ENCODE peak calls at places on chromosome 14, in five cellular contexts. L, R, Y, I and A are unnamed samples.

GRCh38 chr14:36508418-36509051 is 11.5 kb downstream of the NKX2-1 start:
- ATAC-seq in L (no peak), Y (peak; percentile 18), I (no peak), R (no peak), A (no peak)

GRCh38 chr14:51844482-51844881 is 15.9 kb upstream of the GNG2 start:
- ATAC-seq in L (no peak), Y (no peak), I (no peak), R (no peak), A (no peak)

GRCh38 chr14:20782280-20782890 is 1.3 kb downstream of the RNASE6 start:
- ATAC-seq in R (no peak), Y (peak; percentile 78), L (no peak), I (no peak), A (no peak)

GRCh38 chr14:64702493-64703392 is 1.5 kb upstream of the PLEKHG3 start:
- ATAC-seq in L (peak; percentile 65), R (no peak), Y (no peak), I (no peak), A (no peak)

GRCh38 chr14:54229136-54229535 is 167.7 kb upstream of the CDKN3 start:
- ATAC-seq in R (no peak), I (no peak), Y (no peak), L (no peak), A (no peak)

GRCh38 chr14:71720978-71721624 is 211.1 kb upstream of the RGS6 start:
- ATAC-seq in R (peak; percentile 89), I (peak; percentile 94), L (peak; percentile 94), Y (peak; percentile 75), A (no peak)

GRCh38 chr14:31718585-31718984 is 157.4 kb downstream of the NUBPL start:
- ATAC-seq in L (no peak), I (no peak), R (no peak), Y (no peak), A (no peak)

GRCh38 chr14:89032086-89032649 is 207.7 kb downstream of the TTC8 start:
- ATAC-seq in I (peak; percentile 81), Y (no peak), L (peak; percentile 42), R (no peak), A (no peak)

GRCh38 chr14:63909984-63910383 is 57.2 kb downstream of the SYNE2 start:
- ATAC-seq in L (no peak), I (no peak), Y (no peak), R (no peak), A (no peak)

GRCh38 chr14:49849213-49849847 is 3.3 kb downstream of the NEMF start:
- ATAC-seq in Y (no peak), R (no peak), L (no peak), I (no peak), A (no peak)

GRCh38 chr14:49853158-49853477 is 530 bp upstream of the NEMF start:
- ATAC-seq in L (peak; percentile 8), Y (no peak), R (peak; percentile 34), I (no peak), A (no peak)

GRCh38 chr14:49857427-49858003 is 4.9 kb upstream of the NEMF start:
- ATAC-seq in R (no peak), Y (no peak), L (no peak), I (no peak), A (no peak)

GRCh38 chr14:49853572-49854375 is 1.2 kb upstream of the NEMF start:
- ATAC-seq in L (peak; percentile 83), I (peak; percentile 42), Y (peak; percentile 88), R (peak; percentile 92), A (peak; percentile 54)

GRCh38 chr14:49852351-49853157 is at the start of gene NEMF:
- ATAC-seq in I (peak; percentile 88), R (peak; percentile 87), L (peak; percentile 75), Y (peak; percentile 97), A (peak; percentile 88)
- TF ChIP-seq POLR2A in I (peak; percentile 92), R (peak; percentile 93), L (no peak), Y (peak; percentile 90), A (peak; percentile 70)

GRCh38 chr14:74661726-74662450 is 49.9 kb upstream of the LTBP2 start:
- ATAC-seq in Y (peak; percentile 72), I (no peak), R (no peak), L (no peak), A (peak; percentile 83)
- TF ChIP-seq POLR2AphosphoS5 in Y (no peak), I (no peak), R (no peak), L (no peak), A (peak; percentile 61)

DNA sequence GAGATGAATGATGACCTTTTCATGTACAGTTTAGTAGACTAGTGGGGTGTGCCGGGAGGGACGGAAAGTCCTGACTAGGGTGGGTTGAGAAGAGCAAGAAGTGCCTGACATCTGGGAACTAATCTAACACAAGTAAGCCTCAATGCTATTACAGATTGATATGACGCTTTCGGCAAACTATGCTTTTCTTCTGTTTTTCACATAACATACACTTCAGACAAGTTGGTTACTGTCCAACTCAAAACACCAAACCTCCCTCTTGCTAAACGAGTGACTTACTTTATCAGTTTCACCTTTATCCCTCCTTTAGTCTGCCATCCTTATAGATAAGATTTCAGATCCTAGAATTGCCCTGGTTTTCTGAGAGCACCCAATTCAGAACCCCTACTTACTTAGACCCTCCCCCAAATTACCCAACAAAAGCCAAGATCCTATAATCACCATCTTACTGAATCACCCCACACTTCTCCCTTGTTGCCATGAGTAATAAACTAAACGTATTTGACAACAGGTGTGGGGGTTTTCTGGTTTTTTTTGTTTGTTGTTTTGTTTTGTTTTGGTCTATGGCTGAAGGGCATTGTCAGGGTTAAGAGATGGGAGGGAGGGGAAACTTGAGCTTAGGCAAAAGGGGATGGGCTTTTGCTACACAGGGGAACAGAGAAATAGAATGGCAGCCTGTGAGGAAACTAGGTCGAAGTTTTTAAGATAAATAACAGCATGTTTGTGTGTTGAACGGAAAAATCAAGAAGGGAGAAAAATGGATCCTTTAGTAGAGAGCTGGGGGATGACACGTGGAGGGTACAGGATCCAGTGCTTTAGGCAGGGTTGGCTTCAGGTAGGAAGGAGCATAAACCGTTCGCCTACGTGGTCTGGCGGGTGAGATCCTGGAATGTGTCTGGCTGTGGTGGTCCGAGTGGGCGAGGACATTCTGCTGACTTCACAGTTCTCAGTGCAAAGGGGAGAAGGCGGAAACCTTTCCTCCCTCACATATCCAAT is 6.1 kb upstream of the PSMA3 start:
- ATAC-seq in R (no peak), L (no peak), Y (peak; percentile 63), I (peak; percentile 60), A (peak; percentile 24)
- H3K4me3 ChIP-seq in R (no peak overlapping the region), L (no peak overlapping the region), Y (peak overlapping the region; percentile 63), I (peak overlapping the region; percentile 57), A (peak overlapping the region; percentile 55)

GRCh38 chr14:53152909-53153701 is at the start of gene DDHD1:
- ATAC-seq in I (peak; percentile 88), R (peak; percentile 86), L (peak; percentile 90), Y (peak; percentile 95), A (peak; percentile 92)
- TF ChIP-seq POLR2A in I (peak; percentile 75), R (peak; percentile 71), L (peak; percentile 52), Y (peak; percentile 79), A (peak; percentile 57)

GRCh38 chr14:90799420-90799819 is 16.8 kb downstream of the TTC7B start:
- ATAC-seq in R (no peak), I (no peak), Y (no peak), L (no peak), A (no peak)

GRCh38 chr14:90795744-90796143 is 20.5 kb downstream of the TTC7B start:
- ATAC-seq in I (no peak), Y (no peak), R (peak; percentile 43), L (peak; percentile 85), A (no peak)

GRCh38 chr14:90797451-90797850 is 18.8 kb downstream of the TTC7B start:
- ATAC-seq in Y (no peak), I (no peak), R (no peak), L (no peak), A (no peak)

GRCh38 chr14:90796319-90796718 is 19.9 kb downstream of the TTC7B start:
- ATAC-seq in I (peak; percentile 16), L (no peak), Y (peak; percentile 76), R (no peak), A (peak; percentile 62)

DNA sequence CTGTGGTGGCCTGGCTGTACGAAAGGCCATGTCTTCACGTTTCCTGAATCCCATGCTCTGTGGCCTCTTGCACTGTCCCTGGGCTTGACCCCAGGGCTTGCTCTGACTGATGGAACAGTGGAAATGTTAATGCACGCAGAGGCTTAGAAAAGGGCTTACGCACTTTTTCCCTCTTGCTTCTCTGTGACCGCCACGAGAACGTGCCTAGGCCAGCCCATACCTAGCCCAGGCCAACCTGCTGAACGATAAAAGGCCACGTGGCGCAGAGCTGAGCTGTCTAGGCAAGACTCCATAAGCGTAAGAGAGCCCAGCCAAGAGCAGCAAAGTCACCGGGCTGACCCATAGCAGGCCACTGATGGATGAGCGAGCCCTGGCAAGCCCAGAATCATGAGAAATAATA is 18.3 kb downstream of the TTC7B start:
- ATAC-seq in Y (no peak), L (no peak), I (no peak), R (no peak), A (no peak)
- TF ChIP-seq POLR2AphosphoS5 in Y (no peak), L (no peak), I (no peak), R (no peak), A (no peak)

GRCh38 chr14:60721331-60722162 is 2.6 kb downstream of the SIX4 start:
- ATAC-seq in L (peak; percentile 71), R (peak; percentile 72), Y (peak; percentile 55), I (no peak), A (peak; percentile 17)
- H3K4me3 ChIP-seq in L (peak overlapping the region; percentile 77), R (peak overlapping the region; percentile 84), Y (peak overlapping the region; percentile 70), I (peak overlapping the region; percentile 67), A (peak overlapping the region; percentile 75)

GRCh38 chr14:22627506-22628263 is 16.5 kb downstream of the OR6J1 start:
- ATAC-seq in Y (no peak), L (no peak), I (no peak), R (no peak), A (no peak)

GRCh38 chr14:22630066-22630465 is 14.1 kb downstream of the OR6J1 start:
- ATAC-seq in I (peak; percentile 66), R (peak; percentile 76), Y (no peak), L (no peak), A (no peak)

GRCh38 chr14:22629357-22629756 is 14.8 kb downstream of the OR6J1 start:
- ATAC-seq in Y (no peak), R (peak; percentile 24), L (no peak), I (no peak), A (no peak)

GRCh38 chr14:22623047-22623446 is 21.1 kb downstream of the OR6J1 start:
- ATAC-seq in Y (no peak), L (no peak), I (no peak), R (no peak), A (no peak)

DNA sequence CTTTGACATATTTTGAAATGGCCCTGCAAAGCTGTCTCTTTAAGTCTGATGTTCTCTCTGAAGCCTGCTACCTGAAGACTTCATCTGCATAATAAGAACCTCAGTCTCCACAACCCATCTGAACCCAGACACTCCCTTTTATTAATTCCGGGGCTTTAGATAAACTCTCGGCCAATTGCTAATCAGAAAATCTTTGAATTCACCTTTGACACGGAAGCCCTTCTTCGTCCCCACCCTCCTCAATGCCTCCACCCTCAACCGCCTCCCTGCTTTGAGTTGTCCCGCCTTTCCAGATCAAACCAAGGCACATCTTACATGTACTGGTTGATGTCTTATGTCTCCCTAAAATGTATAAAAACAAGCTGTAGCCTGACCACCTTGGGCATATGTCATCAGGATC is 17.6 kb downstream of the OR6J1 start:
- ATAC-seq in L (no peak), I (no peak), Y (no peak), R (no peak), A (no peak)
- TF ChIP-seq POLR2A in L (no peak), I (no peak), Y (no peak), R (no peak), A (no peak)